ENCODE peak calls at places on chromosomes 12 and 14, in eight cellular contexts. One of them, this sample, is unnamed. For H3K9me3, the result is how much of the 10 kb centered on the place peaks cover.

GRCh38 chr14:68797180-68797670 is 4.4 kb upstream of the ZFP36L1 start:
- DNase-seq in left lung: no peak
- DNase-seq in naive thymus-derived CD4-positive, alpha-beta T cell: no peak
- DNase-seq in psoas muscle: no peak
- DNase-seq in right atrium auricular region: peak
- DNase-seq in CD8-positive, alpha-beta T cell: no peak
- DNase-seq in gastrocnemius medialis: peak
- DNase-seq in OCI-LY7: no peak
- DNase-seq in this sample: peak

GRCh38 chr12:52552055-52552454 is 890 bp downstream of the KRT71 start:
- DNase-seq in right atrium auricular region: no peak
- DNase-seq in left lung: no peak
- DNase-seq in OCI-LY7: no peak
- DNase-seq in naive thymus-derived CD4-positive, alpha-beta T cell: no peak
- DNase-seq in psoas muscle: peak
- DNase-seq in CD8-positive, alpha-beta T cell: no peak
- DNase-seq in gastrocnemius medialis: no peak
- DNase-seq in this sample: no peak

GRCh38 chr12:6765634-6766581 is at the start of gene PTMS:
- DNase-seq in naive thymus-derived CD4-positive, alpha-beta T cell: no peak
- DNase-seq in CD8-positive, alpha-beta T cell: no peak
- DNase-seq in psoas muscle: peak
- DNase-seq in left lung: peak
- DNase-seq in right atrium auricular region: peak
- DNase-seq in OCI-LY7: peak
- DNase-seq in gastrocnemius medialis: peak
- DNase-seq in this sample: peak

GRCh38 chr14:95265106-95266094 is 54.3 kb downstream of the CLMN start:
- DNase-seq in psoas muscle: no peak
- DNase-seq in left lung: no peak
- DNase-seq in OCI-LY7: peak
- DNase-seq in right atrium auricular region: no peak
- DNase-seq in CD8-positive, alpha-beta T cell: no peak
- DNase-seq in gastrocnemius medialis: peak
- DNase-seq in naive thymus-derived CD4-positive, alpha-beta T cell: no peak
- DNase-seq in this sample: peak

GRCh38 chr12:14605401-14605989 is 37.8 kb upstream of the PLBD1 start:
- DNase-seq in gastrocnemius medialis: no peak
- DNase-seq in naive thymus-derived CD4-positive, alpha-beta T cell: no peak
- DNase-seq in left lung: no peak
- DNase-seq in CD8-positive, alpha-beta T cell: no peak
- DNase-seq in right atrium auricular region: no peak
- DNase-seq in OCI-LY7: peak
- DNase-seq in psoas muscle: no peak
- DNase-seq in this sample: no peak

GRCh38 chr14:83257466-83258439 is 1724.1 kb upstream of the SEL1L start:
- DNase-seq in gastrocnemius medialis: no peak
- DNase-seq in psoas muscle: no peak
- DNase-seq in right atrium auricular region: no peak
- DNase-seq in CD8-positive, alpha-beta T cell: no peak
- DNase-seq in left lung: no peak
- DNase-seq in naive thymus-derived CD4-positive, alpha-beta T cell: no peak
- DNase-seq in OCI-LY7: no peak
- DNase-seq in this sample: no peak

GRCh38 chr12:46555379-46555778 is 182.8 kb upstream of the SLC38A2 start:
- DNase-seq in naive thymus-derived CD4-positive, alpha-beta T cell: no peak
- DNase-seq in OCI-LY7: no peak
- DNase-seq in left lung: no peak
- DNase-seq in right atrium auricular region: no peak
- DNase-seq in gastrocnemius medialis: no peak
- DNase-seq in CD8-positive, alpha-beta T cell: no peak
- DNase-seq in psoas muscle: no peak
- DNase-seq in this sample: no peak

GRCh38 chr12:125180144-125180543 is 114.9 kb downstream of the AACS start:
- DNase-seq in psoas muscle: no peak
- DNase-seq in gastrocnemius medialis: no peak
- DNase-seq in naive thymus-derived CD4-positive, alpha-beta T cell: no peak
- DNase-seq in CD8-positive, alpha-beta T cell: no peak
- DNase-seq in OCI-LY7: no peak
- DNase-seq in right atrium auricular region: no peak
- DNase-seq in left lung: no peak
- DNase-seq in this sample: no peak

GRCh38 chr14:76647699-76648298 is 113.5 kb upstream of the VASH1 start:
- DNase-seq in naive thymus-derived CD4-positive, alpha-beta T cell: no peak
- DNase-seq in OCI-LY7: peak
- DNase-seq in right atrium auricular region: no peak
- DNase-seq in psoas muscle: no peak
- DNase-seq in CD8-positive, alpha-beta T cell: no peak
- DNase-seq in left lung: no peak
- DNase-seq in gastrocnemius medialis: peak
- DNase-seq in this sample: no peak

GRCh38 chr12:68904351-68904982 is 28.5 kb downstream of the CPM start:
- DNase-seq in psoas muscle: no peak
- DNase-seq in OCI-LY7: peak
- DNase-seq in right atrium auricular region: no peak
- DNase-seq in left lung: no peak
- DNase-seq in gastrocnemius medialis: no peak
- DNase-seq in CD8-positive, alpha-beta T cell: no peak
- DNase-seq in naive thymus-derived CD4-positive, alpha-beta T cell: no peak
- DNase-seq in this sample: no peak

GRCh38 chr14:61420326-61420725 is 98.9 kb downstream of the PRKCH start:
- DNase-seq in OCI-LY7: no peak
- DNase-seq in left lung: no peak
- DNase-seq in right atrium auricular region: no peak
- DNase-seq in CD8-positive, alpha-beta T cell: peak
- DNase-seq in psoas muscle: no peak
- DNase-seq in gastrocnemius medialis: no peak
- DNase-seq in naive thymus-derived CD4-positive, alpha-beta T cell: no peak
- DNase-seq in this sample: no peak

GRCh38 chr12:65537978-65538377 is 259.5 kb downstream of the MSRB3 start:
- DNase-seq in left lung: no peak
- DNase-seq in OCI-LY7: no peak
- DNase-seq in right atrium auricular region: no peak
- DNase-seq in psoas muscle: no peak
- DNase-seq in gastrocnemius medialis: no peak
- DNase-seq in CD8-positive, alpha-beta T cell: no peak
- DNase-seq in naive thymus-derived CD4-positive, alpha-beta T cell: no peak
- DNase-seq in this sample: no peak

GRCh38 chr12:65539062-65539461 is 260.6 kb downstream of the MSRB3 start:
- DNase-seq in CD8-positive, alpha-beta T cell: no peak
- DNase-seq in gastrocnemius medialis: no peak
- DNase-seq in OCI-LY7: no peak
- DNase-seq in psoas muscle: no peak
- DNase-seq in naive thymus-derived CD4-positive, alpha-beta T cell: no peak
- DNase-seq in right atrium auricular region: no peak
- DNase-seq in left lung: no peak
- DNase-seq in this sample: no peak

GRCh38 chr12:65536876-65537661 is 258.6 kb downstream of the MSRB3 start:
- DNase-seq in naive thymus-derived CD4-positive, alpha-beta T cell: no peak
- DNase-seq in OCI-LY7: no peak
- DNase-seq in gastrocnemius medialis: no peak
- DNase-seq in psoas muscle: no peak
- DNase-seq in CD8-positive, alpha-beta T cell: no peak
- DNase-seq in right atrium auricular region: peak
- DNase-seq in left lung: peak
- DNase-seq in this sample: peak

GRCh38 chr12:65535951-65536350 is 257.5 kb downstream of the MSRB3 start:
- DNase-seq in CD8-positive, alpha-beta T cell: no peak
- DNase-seq in naive thymus-derived CD4-positive, alpha-beta T cell: no peak
- DNase-seq in OCI-LY7: no peak
- DNase-seq in left lung: no peak
- DNase-seq in right atrium auricular region: no peak
- DNase-seq in psoas muscle: no peak
- DNase-seq in gastrocnemius medialis: no peak
- DNase-seq in this sample: no peak

GRCh38 chr12:65540140-65540539 is 261.7 kb downstream of the MSRB3 start:
- DNase-seq in naive thymus-derived CD4-positive, alpha-beta T cell: no peak
- DNase-seq in CD8-positive, alpha-beta T cell: no peak
- DNase-seq in right atrium auricular region: no peak
- DNase-seq in psoas muscle: no peak
- DNase-seq in OCI-LY7: no peak
- DNase-seq in left lung: no peak
- DNase-seq in gastrocnemius medialis: no peak
- DNase-seq in this sample: no peak
- H3K9me3 ChIP-seq in naive thymus-derived CD4-positive, alpha-beta T cell: under half
- H3K9me3 ChIP-seq in CD8-positive, alpha-beta T cell: under half
- H3K9me3 ChIP-seq in right atrium auricular region: under half
- H3K9me3 ChIP-seq in psoas muscle: under half
- H3K9me3 ChIP-seq in OCI-LY7: under half
- H3K9me3 ChIP-seq in left lung: under half
- H3K9me3 ChIP-seq in gastrocnemius medialis: under half
- H3K9me3 ChIP-seq in this sample: under half

DNA sequence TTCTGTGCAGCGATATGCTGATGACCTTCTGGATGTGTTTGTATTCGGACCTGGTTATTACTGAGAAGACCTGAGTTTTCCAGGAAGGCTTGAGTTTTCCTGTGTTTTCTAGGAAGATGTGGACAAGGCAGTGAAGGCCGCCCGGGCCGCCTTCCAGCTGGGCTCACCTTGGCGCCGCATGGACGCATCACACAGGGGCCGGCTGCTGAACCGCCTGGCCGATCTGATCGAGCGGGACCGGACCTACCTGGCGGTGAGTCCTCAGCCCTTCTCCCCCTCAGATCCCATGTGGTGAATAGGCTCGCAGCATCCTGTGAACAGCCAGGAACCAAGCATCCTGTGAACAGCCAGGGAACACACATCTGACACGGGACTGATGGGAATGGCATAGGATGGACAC is 16.3 kb downstream of the ALDH2 start:
- DNase-seq in psoas muscle: no peak
- DNase-seq in left lung: no peak
- DNase-seq in gastrocnemius medialis: no peak
- DNase-seq in CD8-positive, alpha-beta T cell: no peak
- DNase-seq in naive thymus-derived CD4-positive, alpha-beta T cell: no peak
- DNase-seq in OCI-LY7: no peak
- DNase-seq in right atrium auricular region: no peak
- DNase-seq in this sample: no peak
- H3K9me3 ChIP-seq in psoas muscle: under half
- H3K9me3 ChIP-seq in left lung: under half
- H3K9me3 ChIP-seq in gastrocnemius medialis: under half
- H3K9me3 ChIP-seq in CD8-positive, alpha-beta T cell: under half
- H3K9me3 ChIP-seq in naive thymus-derived CD4-positive, alpha-beta T cell: under half
- H3K9me3 ChIP-seq in OCI-LY7: under half
- H3K9me3 ChIP-seq in right atrium auricular region: under half
- H3K9me3 ChIP-seq in this sample: under half

GRCh38 chr14:23629831-23630396 is 6.2 kb upstream of the DHRS2 start:
- DNase-seq in psoas muscle: no peak
- DNase-seq in naive thymus-derived CD4-positive, alpha-beta T cell: no peak
- DNase-seq in OCI-LY7: no peak
- DNase-seq in right atrium auricular region: no peak
- DNase-seq in left lung: no peak
- DNase-seq in gastrocnemius medialis: no peak
- DNase-seq in CD8-positive, alpha-beta T cell: no peak
- DNase-seq in this sample: no peak

GRCh38 chr14:23624830-23625404 is 11.2 kb upstream of the DHRS2 start:
- DNase-seq in naive thymus-derived CD4-positive, alpha-beta T cell: no peak
- DNase-seq in OCI-LY7: peak
- DNase-seq in CD8-positive, alpha-beta T cell: no peak
- DNase-seq in gastrocnemius medialis: no peak
- DNase-seq in right atrium auricular region: no peak
- DNase-seq in left lung: no peak
- DNase-seq in psoas muscle: no peak
- DNase-seq in this sample: no peak

GRCh38 chr14:23629204-23629603 is 7.0 kb upstream of the DHRS2 start:
- DNase-seq in gastrocnemius medialis: no peak
- DNase-seq in CD8-positive, alpha-beta T cell: no peak
- DNase-seq in left lung: no peak
- DNase-seq in right atrium auricular region: no peak
- DNase-seq in psoas muscle: no peak
- DNase-seq in OCI-LY7: no peak
- DNase-seq in naive thymus-derived CD4-positive, alpha-beta T cell: no peak
- DNase-seq in this sample: no peak

GRCh38 chr14:23627961-23628360 is 8.2 kb upstream of the DHRS2 start:
- DNase-seq in gastrocnemius medialis: no peak
- DNase-seq in right atrium auricular region: no peak
- DNase-seq in psoas muscle: no peak
- DNase-seq in CD8-positive, alpha-beta T cell: no peak
- DNase-seq in OCI-LY7: no peak
- DNase-seq in naive thymus-derived CD4-positive, alpha-beta T cell: no peak
- DNase-seq in left lung: no peak
- DNase-seq in this sample: no peak

DNA sequence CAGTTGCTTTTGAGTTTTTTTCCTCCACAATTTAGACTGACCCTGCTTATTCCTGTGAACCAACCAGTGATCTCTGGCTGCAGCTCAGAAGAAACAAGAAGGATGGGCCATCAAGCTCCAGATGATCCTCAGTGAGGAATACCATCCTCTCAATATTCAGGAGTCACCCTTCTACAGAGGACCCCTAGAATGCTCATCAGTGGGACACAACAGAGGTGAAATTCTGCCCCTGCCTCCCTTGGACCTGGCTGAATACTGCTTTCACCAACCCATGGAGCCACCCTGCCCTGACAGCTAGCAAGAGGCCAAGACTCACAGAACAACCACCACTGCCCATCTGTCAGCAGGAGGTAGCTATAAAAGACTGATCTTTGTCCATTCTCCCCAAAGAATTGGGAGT is 9.2 kb upstream of the DHRS2 start:
- DNase-seq in naive thymus-derived CD4-positive, alpha-beta T cell: no peak
- DNase-seq in gastrocnemius medialis: no peak
- DNase-seq in OCI-LY7: no peak
- DNase-seq in CD8-positive, alpha-beta T cell: no peak
- DNase-seq in psoas muscle: no peak
- DNase-seq in right atrium auricular region: no peak
- DNase-seq in left lung: no peak
- DNase-seq in this sample: no peak
- H3K9me3 ChIP-seq in naive thymus-derived CD4-positive, alpha-beta T cell: under half
- H3K9me3 ChIP-seq in gastrocnemius medialis: under half
- H3K9me3 ChIP-seq in OCI-LY7: under half
- H3K9me3 ChIP-seq in CD8-positive, alpha-beta T cell: under half
- H3K9me3 ChIP-seq in psoas muscle: under half
- H3K9me3 ChIP-seq in right atrium auricular region: under half
- H3K9me3 ChIP-seq in left lung: under half
- H3K9me3 ChIP-seq in this sample: under half

DNA sequence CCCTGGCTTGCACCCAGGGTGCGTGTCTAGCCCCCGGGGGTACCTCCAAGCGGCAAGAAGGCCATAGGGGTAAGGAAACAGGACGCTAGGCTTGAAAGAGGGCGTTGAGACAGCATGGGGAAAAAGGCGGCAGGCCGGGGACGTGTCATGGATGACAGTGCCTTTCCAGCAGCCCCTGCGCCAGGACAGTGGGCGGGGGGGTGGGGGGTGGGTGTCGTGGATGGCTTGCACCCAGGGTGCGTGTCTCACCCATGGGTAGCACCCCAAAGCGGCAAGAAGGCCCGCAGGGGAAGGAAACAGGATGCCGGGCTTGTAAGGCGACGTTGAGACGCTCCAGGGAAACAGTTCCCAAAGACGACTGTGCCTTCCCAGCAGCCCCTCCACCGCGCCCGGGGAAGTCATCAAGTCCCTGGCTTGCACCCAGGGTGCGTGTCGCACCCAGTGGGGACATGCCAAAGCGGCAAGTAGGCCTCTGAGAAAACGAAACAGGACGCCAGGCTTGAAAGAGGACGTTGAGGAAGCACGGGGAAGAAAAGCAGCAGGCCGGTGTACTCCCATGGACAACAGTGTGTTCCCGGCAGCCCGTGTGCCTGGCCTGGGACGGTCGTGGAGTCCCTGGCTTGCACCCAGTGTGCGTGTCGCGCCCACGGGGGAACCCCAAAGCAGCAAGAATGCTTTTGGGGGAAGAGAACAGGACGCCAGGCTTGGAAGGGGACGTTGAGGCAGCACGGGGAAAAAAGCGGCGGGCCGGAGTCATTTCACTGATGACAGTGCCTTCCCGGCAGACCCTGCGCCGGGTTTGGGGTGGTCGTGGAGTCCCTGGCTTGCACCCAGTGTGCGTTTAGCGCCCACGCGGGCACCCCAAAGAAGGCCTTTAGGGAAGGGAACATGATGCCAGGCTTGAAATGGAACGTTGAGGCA is 163.5 kb upstream of the ALG10B start:
- DNase-seq in right atrium auricular region: no peak
- DNase-seq in OCI-LY7: no peak
- DNase-seq in psoas muscle: peak
- DNase-seq in CD8-positive, alpha-beta T cell: no peak
- DNase-seq in left lung: no peak
- DNase-seq in naive thymus-derived CD4-positive, alpha-beta T cell: no peak
- DNase-seq in gastrocnemius medialis: no peak
- DNase-seq in this sample: no peak
- H3K9me3 ChIP-seq in right atrium auricular region: under half
- H3K9me3 ChIP-seq in OCI-LY7: under half
- H3K9me3 ChIP-seq in psoas muscle: under half
- H3K9me3 ChIP-seq in CD8-positive, alpha-beta T cell: under half
- H3K9me3 ChIP-seq in left lung: under half
- H3K9me3 ChIP-seq in naive thymus-derived CD4-positive, alpha-beta T cell: under half
- H3K9me3 ChIP-seq in gastrocnemius medialis: under half
- H3K9me3 ChIP-seq in this sample: under half